ENCODE peak calls at places on chromosomes 1 and 21, in six cellular contexts. S is IMR-90, N is H1, P is mesenchymal stem cell, R is mesendoderm, A is trophoblast cell. K is an unnamed sample. For H3K4me1, the result is how much of the 10 kb centered on the place peaks cover.

GRCh38 chr1:51295926-51296325 is 34.4 kb downstream of the TTC39A start:
- DNase-seq in P (no peak), R (no peak), N (no peak), A (no peak), S (no peak), K (no peak)

GRCh38 chr1:232686346-232686745 is 56.4 kb upstream of the SIPA1L2 start:
- DNase-seq in R (no peak), A (no peak), P (peak), N (no peak), S (peak), K (no peak)

GRCh38 chr1:84998642-84999280 is 1.8 kb upstream of the MCOLN2 start:
- DNase-seq in S (peak), N (no peak), A (no peak), P (peak), R (peak), K (peak)

GRCh38 chr1:89312572-89312971 is 39.9 kb upstream of the GBP5 start:
- DNase-seq in P (no peak), N (no peak), A (no peak), R (no peak), S (no peak), K (no peak)

GRCh38 chr1:227257964-227258363 is 60.3 kb downstream of the CDC42BPA start:
- DNase-seq in N (no peak), P (no peak), S (no peak), R (peak), A (no peak), K (no peak)

GRCh38 chr1:56107278-56107643 is 472.1 kb downstream of the PLPP3 start:
- DNase-seq in A (no peak), P (no peak), S (no peak), N (no peak), R (no peak), K (no peak)

GRCh38 chr1:64111787-64112186 is 91.6 kb upstream of the UBE2U start:
- DNase-seq in S (no peak), P (peak), N (no peak), A (no peak), R (peak), K (no peak)

GRCh38 chr1:153526132-153526543 is 9.7 kb downstream of the S100A6 start:
- DNase-seq in R (no peak), S (no peak), A (no peak), P (no peak), N (no peak), K (no peak)

GRCh38 chr1:21334214-21335087 is 44.2 kb upstream of the ECE1 start:
- DNase-seq in N (peak), A (peak), R (peak), S (peak), P (peak), K (no peak)

GRCh38 chr1:172533511-172534116 is 664 bp downstream of the SUCO start:
- DNase-seq in N (no peak), R (peak), A (peak), P (peak), S (peak), K (no peak)

GRCh38 chr1:167387251-167387910 is 130.9 kb downstream of the CD247 start:
- DNase-seq in S (no peak), R (no peak), P (no peak), A (no peak), N (no peak), K (no peak)

GRCh38 chr1:32887623-32888022 is 1.3 kb downstream of the HPCA start:
- DNase-seq in N (no peak), P (no peak), S (no peak), R (no peak), A (no peak), K (no peak)

DNA sequence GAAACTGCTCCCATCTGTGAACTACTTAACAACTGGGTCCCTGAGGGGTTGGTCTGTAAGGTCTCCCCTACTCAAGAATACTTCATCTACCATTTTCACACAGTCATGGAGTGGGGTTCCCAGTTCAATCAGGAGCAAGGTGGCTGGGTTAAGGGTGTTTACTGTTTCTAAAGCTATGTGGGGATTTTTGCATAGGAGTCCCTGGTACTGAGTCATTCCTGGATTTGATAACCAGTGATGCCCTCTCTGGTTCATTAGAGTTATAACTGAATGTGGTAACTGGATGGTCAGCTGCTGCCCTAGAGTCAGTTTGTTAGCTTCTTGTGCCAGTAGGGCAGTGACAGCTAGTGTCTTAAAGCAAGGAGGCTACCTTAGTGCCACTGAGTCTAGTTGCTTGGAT is 29.4 kb upstream of the KCNJ15 start:
- DNase-seq in N (no peak), P (no peak), A (no peak), S (peak), R (no peak), K (no peak)
- H3K4me1 ChIP-seq in N (under half), P (under half), A (under half), S (under half), R (under half), K (under half)

GRCh38 chr1:44735992-44736391 is 3.6 kb upstream of the KIF2C start:
- DNase-seq in A (no peak), N (no peak), P (no peak), R (no peak), S (no peak), K (no peak)

GRCh38 chr1:44739361-44740178 is at the start of gene KIF2C:
- DNase-seq in A (peak), R (peak), N (peak), S (peak), P (peak), K (peak)

DNA sequence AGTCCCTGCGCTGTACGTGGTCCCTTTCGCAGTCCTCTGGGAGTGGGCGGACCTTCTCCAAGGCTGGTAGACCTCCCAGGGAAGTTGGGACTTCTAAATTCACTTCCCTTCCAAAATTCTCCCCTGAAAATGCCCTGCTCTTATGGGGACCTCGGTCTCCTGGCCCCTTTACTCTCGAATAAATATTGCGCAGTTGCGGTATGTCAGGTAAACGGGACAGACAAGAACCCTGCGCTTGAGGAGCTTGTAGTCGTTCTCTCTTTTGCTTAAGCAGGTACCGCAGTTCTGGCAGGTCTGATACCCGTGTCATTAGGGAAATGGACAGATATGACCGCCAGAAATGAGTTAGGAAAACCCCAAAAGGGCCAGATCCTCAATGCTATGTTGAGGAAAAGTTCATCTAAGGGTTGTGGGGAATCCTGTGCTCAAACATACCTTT is 561 bp downstream of the KIF2C start:
- DNase-seq in S (no peak), R (no peak), A (no peak), P (no peak), N (no peak), K (no peak)
- H3K18ac ChIP-seq in S (no peak), R (peak), A (peak), P (no peak), N (peak), K (peak)

GRCh38 chr1:235633220-235633540 is 16.4 kb downstream of the GNG4 start:
- DNase-seq in A (no peak), N (no peak), P (no peak), R (no peak), S (no peak), K (no peak)
- H3K4me3 ChIP-seq in A (no peak), N (no peak), P (peak), R (no peak), S (no peak), K (no peak)

DNA sequence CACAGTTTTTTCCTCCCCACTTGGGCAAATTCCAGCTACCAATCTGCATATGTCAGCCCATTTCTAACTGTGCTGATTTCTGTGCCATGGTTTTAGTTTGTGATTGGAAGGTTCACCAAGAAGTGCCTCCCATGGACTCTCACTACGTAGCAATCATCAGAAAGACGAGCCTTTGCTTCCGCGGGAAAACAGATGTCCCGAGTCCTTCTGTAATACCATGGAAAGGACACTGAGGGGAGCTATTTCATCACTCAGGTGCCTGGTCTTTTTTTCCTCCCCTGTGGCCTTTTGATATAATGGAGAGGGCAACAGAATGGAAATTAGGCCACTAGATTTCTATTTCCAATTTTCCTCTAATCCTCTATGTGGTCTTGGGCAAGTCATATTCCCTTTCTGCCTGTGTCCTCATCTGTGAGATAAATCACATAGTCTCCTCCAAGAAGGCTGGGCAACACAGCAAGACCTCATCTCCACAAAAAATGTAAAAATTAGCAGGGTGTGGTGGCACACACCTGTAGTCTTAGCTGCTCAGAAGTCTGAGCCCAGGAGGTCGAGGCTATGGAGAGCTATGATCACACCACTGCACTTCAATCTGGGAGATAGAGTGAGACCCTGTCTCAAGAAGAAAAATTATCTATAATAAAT is 24.8 kb downstream of the LEMD1 start:
- DNase-seq in S (peak), A (no peak), R (peak), N (no peak), P (peak), K (peak)
- H3K4me1 ChIP-seq in S (under half), A (under half), R (under half), N (under half), P (under half), K (under half)

DNA sequence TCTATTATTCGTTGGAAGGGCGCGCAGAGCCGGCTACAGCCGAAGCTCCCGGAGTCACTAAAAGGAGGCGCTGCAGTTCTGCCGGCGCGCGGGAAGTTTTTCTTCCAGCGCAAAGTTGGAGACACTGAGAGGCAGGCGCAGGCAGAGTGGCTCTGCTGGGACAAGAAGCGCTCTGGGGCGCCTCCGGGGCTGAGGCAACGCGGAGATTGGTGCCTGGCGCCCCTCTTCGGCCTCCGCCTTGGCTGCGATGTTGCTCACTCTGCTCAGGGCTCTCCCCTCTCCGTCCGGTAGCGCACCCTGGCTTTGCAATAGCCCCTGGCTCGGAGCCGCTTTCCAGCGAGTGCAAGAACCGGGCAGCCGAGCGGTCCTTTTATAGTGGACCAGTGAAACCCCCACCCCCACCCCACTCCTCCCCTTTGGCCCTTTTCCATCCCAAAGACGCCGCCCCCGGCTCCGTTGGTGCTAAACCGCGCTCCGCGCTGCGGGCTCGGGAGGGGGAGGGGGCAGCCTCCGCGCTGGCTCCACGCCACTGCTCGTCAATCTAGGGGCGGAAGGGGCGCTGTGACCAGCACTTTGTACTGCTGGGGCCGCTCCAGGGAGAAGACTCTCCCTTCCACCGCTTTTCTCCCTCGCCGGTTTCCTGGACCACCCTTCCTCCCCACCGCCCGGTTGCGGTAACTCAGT is at the start of gene ADAMTS1:
- DNase-seq in A (peak), P (peak), N (peak), S (peak), R (peak), K (peak)
- H3K18ac ChIP-seq in A (peak), P (peak), N (peak), S (peak), R (peak), K (peak)

GRCh38 chr1:100277866-100278265 is 11.8 kb downstream of the RTCA start:
- DNase-seq in S (no peak), N (no peak), P (no peak), A (no peak), R (no peak), K (no peak)
- H3K4me3 ChIP-seq in S (no peak), N (no peak), P (no peak), A (no peak), R (no peak), K (no peak)

DNA sequence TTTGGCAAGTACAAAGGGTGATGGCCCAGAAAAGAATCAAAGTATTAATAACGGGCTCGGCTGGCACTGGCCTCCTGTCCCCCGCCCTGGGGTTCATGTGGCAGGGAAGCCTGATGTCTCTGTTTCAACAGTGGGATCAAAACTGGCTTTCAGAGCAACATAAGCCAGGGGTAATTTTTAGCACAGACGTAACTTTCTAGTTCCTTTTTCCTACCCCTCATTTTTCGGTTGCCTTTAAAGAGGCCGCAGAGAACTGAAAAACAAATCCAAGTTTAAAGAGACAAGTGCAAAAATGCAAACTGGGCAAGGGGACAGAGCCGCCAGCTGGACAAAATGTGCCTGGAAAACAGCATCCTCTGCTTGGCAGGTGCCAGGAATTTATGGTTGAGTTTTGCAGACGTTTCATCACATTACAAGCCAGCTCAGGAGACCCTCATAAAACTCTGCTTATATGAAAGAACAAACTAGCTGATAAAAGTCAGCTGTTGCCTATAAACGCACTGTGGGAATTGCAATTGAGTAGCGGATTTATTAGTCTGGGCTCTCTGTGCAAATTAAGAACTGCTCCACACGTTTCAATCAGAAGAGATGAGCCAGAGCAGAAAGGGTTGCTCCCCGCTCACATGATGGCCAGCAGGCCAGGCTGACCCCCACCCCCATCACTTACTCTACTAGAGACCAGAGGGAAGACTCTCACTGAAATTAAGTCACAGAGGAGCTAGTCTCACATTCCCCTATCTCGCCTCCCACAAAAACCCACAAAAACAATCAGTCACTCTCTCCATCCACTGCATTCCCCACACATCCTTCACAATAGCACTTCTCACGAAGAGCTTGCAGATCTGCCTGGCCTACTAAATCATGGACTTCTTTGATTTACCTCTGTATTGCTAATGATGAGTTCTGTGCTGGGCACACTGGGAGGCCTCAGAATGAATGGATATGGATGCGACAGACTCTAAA is 15.8 kb upstream of the CDCA8 start:
- DNase-seq in N (no peak), A (no peak), R (no peak), P (no peak), S (no peak), K (no peak)
- H3K4me1 ChIP-seq in N (under half), A (under half), R (under half), P (under half), S (under half), K (under half)

GRCh38 chr1:228989676-228989991 is 254.4 kb downstream of the RHOU start:
- DNase-seq in P (no peak), A (no peak), S (no peak), N (no peak), R (no peak), K (no peak)
- H3K18ac ChIP-seq in P (peak), A (no peak), S (no peak), N (no peak), R (peak), K (peak)

GRCh38 chr1:90831910-90832309 is 114.8 kb upstream of the BARHL2 start:
- DNase-seq in S (no peak), N (no peak), A (no peak), P (no peak), R (no peak), K (no peak)
- H3K4me3 ChIP-seq in S (no peak), N (no peak), A (no peak), P (no peak), R (no peak), K (no peak)